ENCODE peak calls at places on chromosomes 4 and X, in five cellular contexts. One of them, this sample, is unnamed.
A peak's percentile ranks its signal among the peaks of the same experiment; 100 is the strongest.

GRCh38 chr4:126727461-126727860 is 905.3 kb upstream of the INTU start:
- DNase-seq in heart left ventricle: no peak
- DNase-seq in hippocampal formation: no peak
- DNase-seq in left ventricle myocardium inferior: no peak
- DNase-seq in globus pallidus: no peak
- DNase-seq in this sample: no peak

GRCh38 chr4:7105261-7105660 is 37.4 kb upstream of the GRPEL1 start:
- DNase-seq in globus pallidus: no peak
- DNase-seq in heart left ventricle: no peak
- DNase-seq in hippocampal formation: no peak
- DNase-seq in left ventricle myocardium inferior: no peak
- DNase-seq in this sample: no peak

GRCh38 chrX:39729834-39730670 is 367.7 kb downstream of the BCOR start:
- DNase-seq in hippocampal formation: no peak
- DNase-seq in heart left ventricle: no peak
- DNase-seq in globus pallidus: peak; percentile 33
- DNase-seq in left ventricle myocardium inferior: no peak
- DNase-seq in this sample: no peak

GRCh38 chr4:39544580-39545315 is 17.5 kb upstream of the UGDH start:
- DNase-seq in hippocampal formation: no peak
- DNase-seq in left ventricle myocardium inferior: no peak
- DNase-seq in heart left ventricle: no peak
- DNase-seq in globus pallidus: peak; percentile 33
- DNase-seq in this sample: no peak

GRCh38 chrX:96883608-96884007 is at the start of gene RPA4:
- DNase-seq in globus pallidus: no peak
- DNase-seq in left ventricle myocardium inferior: no peak
- DNase-seq in hippocampal formation: no peak
- DNase-seq in heart left ventricle: no peak
- DNase-seq in this sample: no peak

GRCh38 chrX:94178145-94178790 is 504.3 kb downstream of the FAM133A start:
- DNase-seq in heart left ventricle: no peak
- DNase-seq in hippocampal formation: no peak
- DNase-seq in left ventricle myocardium inferior: no peak
- DNase-seq in globus pallidus: no peak
- DNase-seq in this sample: no peak

GRCh38 chrX:27435031-27435430 is 28.1 kb downstream of the PPP4R3C start:
- DNase-seq in left ventricle myocardium inferior: no peak
- DNase-seq in heart left ventricle: no peak
- DNase-seq in hippocampal formation: no peak
- DNase-seq in globus pallidus: no peak
- DNase-seq in this sample: no peak

GRCh38 chr4:119858176-119858575 is 208.5 kb downstream of the MAD2L1 start:
- DNase-seq in globus pallidus: no peak
- DNase-seq in hippocampal formation: no peak
- DNase-seq in heart left ventricle: no peak
- DNase-seq in left ventricle myocardium inferior: no peak
- DNase-seq in this sample: no peak

GRCh38 chrX:72305286-72306084 is at the start of gene CITED1:
- DNase-seq in globus pallidus: no peak
- DNase-seq in heart left ventricle: no peak
- DNase-seq in left ventricle myocardium inferior: no peak
- DNase-seq in hippocampal formation: no peak
- DNase-seq in this sample: no peak

GRCh38 chr4:6293097-6293445 is 23.4 kb downstream of the WFS1 start:
- DNase-seq in hippocampal formation: no peak
- DNase-seq in left ventricle myocardium inferior: no peak
- DNase-seq in globus pallidus: no peak
- DNase-seq in heart left ventricle: no peak
- DNase-seq in this sample: no peak